ENCODE peak calls at places on chromosomes 5 and 9, in six cellular contexts. D, L, E, P, G and Q are unnamed samples. For H3K9me3, the result is how much of the 10 kb centered on the place peaks cover.

GRCh38 chr9:130835441-130836298 is 616 bp downstream of the ABL1 start:
- DNase-seq in D (peak), L (no peak), G (peak), E (no peak), P (peak), Q (peak)

GRCh38 chr9:128078504-128079434 is 10.7 kb downstream of the SLC25A25 start:
- DNase-seq in E (peak), P (peak), G (no peak), D (peak), L (no peak), Q (no peak)

GRCh38 chr5:33781286-33781685 is 110.5 kb downstream of the ADAMTS12 start:
- DNase-seq in E (no peak), L (no peak), G (no peak), P (no peak), D (no peak), Q (no peak)

GRCh38 chr5:136137497-136138220 is 5.0 kb downstream of the SMAD5 start:
- DNase-seq in D (no peak), L (no peak), P (no peak), G (no peak), E (no peak), Q (no peak)

GRCh38 chr5:9653811-9654210 is 23.7 kb upstream of the TAS2R1 start:
- DNase-seq in G (no peak), P (no peak), E (peak), D (peak), L (no peak), Q (no peak)

GRCh38 chr9:122546196-122546595 is 6.7 kb upstream of the OR1N2 start:
- DNase-seq in L (no peak), E (no peak), P (no peak), D (no peak), G (no peak), Q (no peak)

GRCh38 chr5:77003246-77003645 is 27.0 kb upstream of the AGGF1 start:
- DNase-seq in E (no peak), P (no peak), D (no peak), L (no peak), G (no peak), Q (no peak)

GRCh38 chr5:81708889-81709288 is 42.0 kb downstream of the SSBP2 start:
- DNase-seq in D (no peak), E (no peak), L (no peak), P (no peak), G (no peak), Q (no peak)

GRCh38 chr9:33117306-33117705 is 40.8 kb upstream of the SMU1 start:
- DNase-seq in D (no peak), L (no peak), G (peak), E (no peak), P (no peak), Q (no peak)

GRCh38 chr5:83475540-83476469 is 4.3 kb downstream of the VCAN start:
- DNase-seq in L (peak), D (no peak), E (no peak), G (no peak), P (no peak), Q (no peak)

GRCh38 chr9:131178382-131178781 is 53.0 kb downstream of the NUP214 start:
- DNase-seq in G (peak), L (peak), E (peak), P (peak), D (peak), Q (peak)

GRCh38 chr9:14366071-14366470 is 52.1 kb upstream of the NFIB start:
- DNase-seq in D (no peak), L (no peak), E (no peak), P (no peak), G (no peak), Q (no peak)

GRCh38 chr9:90526386-90526785 is 116.2 kb downstream of the DIRAS2 start:
- DNase-seq in L (no peak), E (no peak), D (no peak), G (no peak), P (no peak), Q (no peak)

GRCh38 chr5:1187234-1187949 is 14.0 kb upstream of the SLC6A19 start:
- DNase-seq in G (no peak), L (no peak), E (no peak), D (no peak), P (no peak), Q (no peak)

GRCh38 chr9:86405926-86406325 is 51.7 kb upstream of the TUT7 start:
- DNase-seq in L (peak), D (no peak), E (peak), P (no peak), G (no peak), Q (no peak)

GRCh38 chr5:14178671-14179211 is 35.6 kb downstream of the TRIO start:
- DNase-seq in G (no peak), D (no peak), E (no peak), P (no peak), L (no peak), Q (no peak)

GRCh38 chr5:139789845-139790189 is 5.8 kb upstream of the PSD2 start:
- DNase-seq in G (no peak), E (no peak), D (no peak), L (no peak), P (no peak), Q (no peak)

GRCh38 chr9:96515629-96516470 is 65.9 kb downstream of the HABP4 start:
- DNase-seq in P (no peak), D (no peak), L (no peak), E (no peak), G (no peak), Q (no peak)

GRCh38 chr9:124795881-124796415 is 19.0 kb downstream of the OLFML2A start:
- DNase-seq in G (no peak), E (no peak), D (no peak), L (peak), P (no peak), Q (no peak)

GRCh38 chr5:141383345-141383744 is 803 bp downstream of the PCDHGA7 start:
- DNase-seq in P (no peak), L (no peak), G (no peak), E (no peak), D (no peak), Q (no peak)

GRCh38 chr5:141388661-141389060 is 1.2 kb downstream of the PCDHGB4 start:
- DNase-seq in E (no peak), L (no peak), G (no peak), P (no peak), D (no peak), Q (no peak)

GRCh38 chr5:141384471-141385267 is 2.1 kb downstream of the PCDHGA7 start:
- DNase-seq in E (no peak), P (no peak), D (no peak), L (no peak), G (no peak), Q (no peak)

DNA sequence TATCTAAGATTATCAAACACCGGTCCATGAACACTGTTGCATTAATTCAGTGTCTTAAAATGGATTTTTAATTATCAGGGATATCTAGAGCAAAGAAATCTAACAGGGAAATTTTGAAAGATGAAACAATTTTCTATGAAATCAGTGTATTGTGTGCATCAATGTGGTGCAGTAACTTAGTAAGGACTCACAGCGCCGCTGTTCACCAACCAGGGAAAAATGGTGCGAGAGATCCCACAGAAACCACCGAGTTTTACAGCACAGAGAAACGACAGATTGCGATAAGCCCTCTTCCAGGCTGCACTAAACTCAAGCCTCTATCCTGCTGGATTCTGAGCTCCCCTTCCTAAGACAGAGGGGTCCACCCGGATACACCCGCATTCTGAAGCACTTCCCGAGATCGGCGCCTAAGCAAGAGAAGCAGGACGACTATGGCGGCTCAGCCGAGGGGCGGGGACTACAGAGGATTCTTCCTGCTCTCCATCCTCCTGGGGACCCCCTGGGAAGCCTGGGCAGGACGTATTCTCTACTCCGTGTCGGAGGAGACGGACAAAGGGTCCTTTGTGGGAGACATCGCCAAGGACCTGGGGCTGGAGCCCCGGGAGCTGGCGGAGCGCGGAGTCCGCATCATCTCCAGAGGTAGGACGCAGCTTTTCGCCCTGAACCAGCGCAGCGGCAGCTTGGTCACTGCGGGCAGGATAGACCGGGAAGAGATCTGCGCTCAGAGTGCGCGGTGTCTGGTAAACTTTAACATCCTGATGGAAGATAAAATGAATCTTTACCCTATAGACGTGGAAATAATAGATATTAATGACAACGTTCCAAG is at the start of gene PCDHGA7:
- DNase-seq in G (no peak), P (no peak), E (no peak), D (no peak), L (no peak), Q (no peak)
- H3K9me3 ChIP-seq in G (half or more), P (half or more), E (under half), D (half or more), L (under half), Q (half or more)

GRCh38 chr9:116798521-116798920 is 111.4 kb downstream of the TRIM32 start:
- DNase-seq in G (no peak), P (no peak), L (no peak), D (no peak), E (no peak), Q (no peak)
- TF ChIP-seq POLR2AphosphoS5 in G (no peak), P (no peak), L (no peak), D (no peak), E (no peak), Q (no peak)

DNA sequence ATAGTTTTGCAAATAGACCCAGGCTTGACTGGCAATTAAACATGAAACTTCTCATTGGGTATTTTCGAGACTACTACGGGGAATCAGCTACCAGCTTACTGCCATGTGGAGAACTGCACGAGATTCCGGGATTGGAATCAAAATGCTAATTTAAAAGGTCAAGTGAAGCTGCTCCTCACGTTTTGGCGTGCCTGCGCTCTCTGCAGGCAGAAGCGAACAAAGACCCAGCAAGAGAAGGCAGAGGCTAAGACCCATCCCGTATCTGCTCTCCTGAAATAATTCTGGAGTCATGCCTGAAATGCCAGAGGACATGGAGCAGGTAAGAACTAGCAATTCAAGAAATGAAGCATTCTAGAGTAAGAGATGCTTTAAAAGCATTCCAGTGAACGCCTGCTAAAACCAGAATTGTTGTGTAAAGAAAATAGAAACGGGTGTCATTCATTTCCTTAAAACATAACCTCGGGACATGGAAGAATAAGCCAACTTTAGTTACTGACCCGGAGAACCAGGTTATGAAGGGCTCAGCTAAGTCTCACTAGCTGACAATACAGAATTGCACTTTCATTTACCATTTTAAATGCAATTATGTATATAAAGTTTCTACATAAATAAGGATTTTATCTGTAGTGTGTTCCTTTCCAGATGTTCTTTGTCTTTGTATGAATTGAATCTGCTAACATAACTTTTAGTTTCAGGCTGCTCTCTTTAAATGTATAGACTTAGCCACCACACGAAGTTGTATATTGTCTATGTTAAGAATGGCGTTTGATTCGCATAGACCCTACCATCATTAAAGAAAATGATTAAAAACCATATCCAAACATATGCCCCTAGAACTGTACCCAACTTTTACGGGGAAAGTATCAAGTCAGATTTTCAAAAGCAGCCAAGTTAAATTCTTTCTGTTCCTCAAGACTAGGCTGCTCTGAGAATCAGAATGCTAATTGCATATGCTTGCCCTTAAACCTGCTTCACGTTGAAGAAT is 2.0 kb upstream of the MAT2B start:
- DNase-seq in L (peak), G (no peak), P (peak), E (peak), D (peak), Q (peak)
- TF ChIP-seq POLR2A in L (peak), G (peak), P (peak), E (no peak), D (no peak), Q (no peak)

GRCh38 chr5:56349461-56349860 is 116.3 kb upstream of the ANKRD55 start:
- DNase-seq in E (no peak), P (no peak), G (no peak), L (no peak), D (no peak), Q (no peak)
- H3K9me3 ChIP-seq in E (under half), P (under half), G (under half), L (under half), D (under half), Q (under half)